ENCODE peak calls at places on chromosomes 1 and 21, in four cellular contexts. G, P, U and O are unnamed samples.

GRCh38 chr1:230878584-230878975 is 10.3 kb upstream of the C1orf198 start:
- DNase-seq in U (peak; percentile 78), P (no peak), G (no peak), O (no peak)

GRCh38 chr1:107432108-107432507 is 291.3 kb downstream of the NTNG1 start:
- DNase-seq in P (no peak), G (no peak), U (no peak), O (no peak)

GRCh38 chr1:90480271-90480835 is 236.7 kb downstream of the BARHL2 start:
- DNase-seq in U (no peak), G (no peak), P (no peak), O (no peak)

GRCh38 chr1:16233431-16233830 is 3.6 kb downstream of the CPLANE2 start:
- DNase-seq in G (no peak), U (no peak), P (no peak), O (no peak)

GRCh38 chr21:29145354-29145782 is 14.9 kb downstream of the MAP3K7CL start:
- DNase-seq in P (no peak), G (no peak), U (no peak), O (no peak)

GRCh38 chr1:155932085-155932484 is 2.1 kb downstream of the KHDC4 start:
- DNase-seq in P (no peak), G (no peak), U (no peak), O (no peak)

GRCh38 chr1:230565141-230565540 is 77.1 kb upstream of the COG2 start:
- DNase-seq in P (no peak), G (no peak), U (no peak), O (no peak)

GRCh38 chr1:166197597-166197996 is 30.8 kb upstream of the FAM78B start:
- DNase-seq in P (no peak), U (no peak), G (no peak), O (no peak)

GRCh38 chr1:56803561-56804156 is 15.5 kb downstream of the FYB2 start:
- DNase-seq in P (peak; percentile 61), G (no peak), U (no peak), O (peak; percentile 46)

GRCh38 chr1:48916121-48917069 is 139.7 kb upstream of the BEND5 start:
- DNase-seq in U (no peak), P (no peak), G (no peak), O (peak; percentile 8)